ENCODE peak calls at places on chromosomes 2 and 18, in six cellular contexts. J, R, V, U, L and E are unnamed samples. For H3K27me3, the result is how much of the 10 kb centered on the place peaks cover.

GRCh38 chr2:12397861-12398260 is 318.9 kb upstream of the TRIB2 start:
- DNase-seq in R (peak), V (no peak), U (peak), J (peak), L (no peak), E (peak)

GRCh38 chr2:206241767-206242166 is 32.7 kb upstream of the ZDBF2 start:
- DNase-seq in V (no peak), J (no peak), R (no peak), L (no peak), U (no peak), E (no peak)

GRCh38 chr2:180222642-180223041 is 215.5 kb upstream of the CWC22 start:
- DNase-seq in J (no peak), R (peak), U (no peak), V (peak), L (peak), E (no peak)

GRCh38 chr2:201135396-201135795 is 19.4 kb downstream of the CFLAR start:
- DNase-seq in R (no peak), U (no peak), L (no peak), J (no peak), V (no peak), E (peak)

GRCh38 chr2:150878347-150878746 is 383.3 kb downstream of the RBM43 start:
- DNase-seq in R (no peak), U (no peak), L (no peak), J (no peak), V (peak), E (no peak)

GRCh38 chr2:227783404-227784138 is 30.1 kb upstream of the CCL20 start:
- DNase-seq in J (no peak), V (no peak), L (no peak), U (no peak), R (no peak), E (peak)

GRCh38 chr2:144456680-144457079 is 63.2 kb downstream of the ZEB2 start:
- DNase-seq in J (peak), U (no peak), V (peak), L (peak), R (peak), E (no peak)

GRCh38 chr2:20223345-20224190 is 1.4 kb downstream of the SDC1 start:
- DNase-seq in J (peak), U (peak), V (peak), R (no peak), L (no peak), E (peak)

GRCh38 chr2:222964632-222965031 is 87.4 kb upstream of the KCNE4 start:
- DNase-seq in J (no peak), L (no peak), U (no peak), V (no peak), R (no peak), E (no peak)

GRCh38 chr2:240405133-240405532 is 30.3 kb upstream of the GPC1 start:
- DNase-seq in L (peak), J (no peak), R (no peak), V (no peak), U (no peak), E (no peak)

GRCh38 chr18:31268985-31269406 is 49.0 kb upstream of the DSG1 start:
- DNase-seq in R (no peak), V (no peak), L (no peak), U (no peak), J (no peak), E (no peak)

GRCh38 chr2:33272001-33272400 is 204.4 kb upstream of the RASGRP3 start:
- DNase-seq in R (no peak), U (no peak), V (peak), L (no peak), J (no peak), E (peak)

GRCh38 chr2:9556121-9556869 is 665 bp upstream of the ADAM17 start:
- DNase-seq in L (no peak), U (no peak), V (peak), R (no peak), J (no peak), E (no peak)

GRCh38 chr2:106667478-106668077 is 180.4 kb downstream of the CD8B2 start:
- DNase-seq in U (no peak), V (no peak), R (no peak), L (no peak), J (no peak), E (no peak)

GRCh38 chr2:37337636-37338280 is 6.7 kb upstream of the QPCT start:
- DNase-seq in U (no peak), R (no peak), J (no peak), L (no peak), V (no peak), E (no peak)

GRCh38 chr2:135945521-135945920 is 39.9 kb downstream of the DARS1 start:
- DNase-seq in V (no peak), U (no peak), R (no peak), L (no peak), J (no peak), E (no peak)

GRCh38 chr2:170530284-170530745 is 184.8 kb upstream of the SP5 start:
- DNase-seq in R (peak), U (peak), L (peak), J (peak), V (peak), E (no peak)

GRCh38 chr2:58341047-58341446 is 99.9 kb upstream of the FANCL start:
- DNase-seq in J (no peak), V (no peak), U (peak), R (no peak), L (no peak), E (peak)

GRCh38 chr2:70328921-70329561 is 27.2 kb upstream of the FAM136A start:
- DNase-seq in V (no peak), R (no peak), L (no peak), U (peak), J (no peak), E (no peak)

GRCh38 chr2:241014764-241015163 is 16.3 kb downstream of the SNED1 start:
- DNase-seq in R (no peak), J (no peak), V (no peak), L (no peak), U (no peak), E (no peak)

GRCh38 chr18:10771053-10771709 is 245.4 kb downstream of the NAPG start:
- DNase-seq in J (no peak), U (no peak), V (peak), L (no peak), R (no peak), E (peak)

GRCh38 chr18:57561728-57562423 is 24.6 kb downstream of the FECH start:
- DNase-seq in L (no peak), U (peak), J (peak), V (peak), R (peak), E (no peak)

GRCh38 chr18:8050616-8051314 is 483.6 kb downstream of the PTPRM start:
- DNase-seq in L (no peak), U (no peak), V (no peak), R (no peak), J (no peak), E (no peak)

GRCh38 chr2:120740765-120741513 is 5.3 kb downstream of the GLI2 start:
- DNase-seq in V (peak), J (peak), R (no peak), L (no peak), U (peak), E (no peak)

GRCh38 chr2:237530472-237531433 is 35.6 kb upstream of the PRLH start:
- DNase-seq in J (no peak), U (no peak), R (no peak), V (no peak), L (no peak), E (no peak)

GRCh38 chr2:142682528-142682927 is 194.9 kb upstream of the KYNU start:
- DNase-seq in J (no peak), L (no peak), U (no peak), R (no peak), V (peak), E (no peak)

GRCh38 chr2:240615830-240616547 is 9.3 kb upstream of the GPR35 start:
- DNase-seq in R (no peak), J (no peak), U (no peak), L (peak), V (no peak), E (no peak)

GRCh38 chr2:43226558-43226954 is at the start of gene ZFP36L2:
- DNase-seq in J (peak), V (peak), U (peak), L (peak), R (peak), E (peak)
- TF ChIP-seq CTCF in J (peak), V (no peak), U (no peak), L (no peak), R (no peak), E (no peak)

GRCh38 chr2:6310910-6311215 is 554.8 kb downstream of the CMPK2 start:
- DNase-seq in J (no peak), V (no peak), R (no peak), L (no peak), U (no peak), E (no peak)

GRCh38 chr2:6309415-6310185 is 556.1 kb downstream of the CMPK2 start:
- DNase-seq in J (no peak), R (no peak), V (no peak), L (no peak), U (no peak), E (peak)

GRCh38 chr2:6314218-6314855 is 551.4 kb downstream of the CMPK2 start:
- DNase-seq in R (no peak), U (no peak), L (no peak), J (no peak), V (no peak), E (no peak)

GRCh38 chr2:6310186-6310909 is 555.4 kb downstream of the CMPK2 start:
- DNase-seq in L (no peak), J (no peak), R (no peak), U (no peak), V (no peak), E (peak)

GRCh38 chr2:6312377-6312776 is 553.3 kb downstream of the CMPK2 start:
- DNase-seq in V (no peak), R (no peak), U (no peak), L (no peak), J (no peak), E (no peak)
- H3K27me3 ChIP-seq in V (under half), R (under half), U (under half), L (under half), J (under half), E (under half)

GRCh38 chr2:138830547-138830946 is 50.4 kb upstream of the NXPH2 start:
- DNase-seq in J (no peak), V (no peak), R (no peak), U (no peak), L (no peak), E (no peak)

GRCh38 chr2:138831154-138831553 is 51.0 kb upstream of the NXPH2 start:
- DNase-seq in R (no peak), J (no peak), L (no peak), V (no peak), U (no peak), E (no peak)

GRCh38 chr2:138827426-138828054 is 47.4 kb upstream of the NXPH2 start:
- DNase-seq in J (peak), U (peak), V (peak), R (no peak), L (no peak), E (peak)

GRCh38 chr2:138831691-138832090 is 51.5 kb upstream of the NXPH2 start:
- DNase-seq in V (no peak), J (no peak), R (no peak), U (no peak), L (no peak), E (no peak)

DNA sequence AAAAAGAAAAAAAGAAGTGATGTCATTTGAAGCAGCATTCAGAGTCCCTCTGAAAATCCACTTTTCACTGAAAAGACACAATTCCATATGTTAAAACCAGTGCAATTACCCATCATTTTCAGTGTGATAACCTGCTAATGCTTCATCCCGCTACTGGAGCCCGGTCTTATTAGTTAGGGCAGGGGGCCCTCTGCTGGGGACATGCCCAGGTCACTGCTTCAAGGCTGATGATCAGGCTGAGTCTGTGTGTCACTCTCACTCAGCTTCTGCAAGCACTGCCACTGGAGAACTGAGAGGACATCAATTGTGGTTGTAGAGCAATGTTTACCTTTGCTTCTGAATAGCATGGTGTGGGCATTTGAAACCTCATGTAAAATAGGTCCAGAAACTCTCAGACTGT is 49.1 kb upstream of the NXPH2 start:
- DNase-seq in R (no peak), L (no peak), V (peak), J (peak), U (peak), E (no peak)
- TF ChIP-seq CTCF in R (peak), L (no peak), V (peak), J (peak), U (peak), E (peak)

GRCh38 chr18:74019864-74020263 is 127.8 kb downstream of the FBXO15 start:
- DNase-seq in U (no peak), J (no peak), R (no peak), L (no peak), V (no peak), E (no peak)
- H3K27me3 ChIP-seq in U (under half), J (under half), R (under half), L (under half), V (under half), E (under half)

GRCh38 chr2:23762141-23762540 is 164.8 kb downstream of the ATAD2B start:
- DNase-seq in V (no peak), L (no peak), U (no peak), R (no peak), J (no peak), E (no peak)

GRCh38 chr2:23756593-23757292 is 170.2 kb downstream of the ATAD2B start:
- DNase-seq in V (no peak), U (no peak), R (no peak), J (no peak), L (no peak), E (no peak)

GRCh38 chr2:23757686-23758433 is 169.1 kb downstream of the ATAD2B start:
- DNase-seq in R (no peak), U (no peak), V (peak), J (no peak), L (no peak), E (no peak)

GRCh38 chr2:23761638-23762037 is 165.3 kb downstream of the ATAD2B start:
- DNase-seq in V (no peak), U (no peak), R (no peak), L (no peak), J (no peak), E (no peak)

GRCh38 chr2:23760746-23761145 is 166.2 kb downstream of the ATAD2B start:
- DNase-seq in J (peak), U (peak), V (peak), R (no peak), L (no peak), E (no peak)
- TF ChIP-seq CTCF in J (peak), U (no peak), V (peak), R (peak), L (peak), E (no peak)

DNA sequence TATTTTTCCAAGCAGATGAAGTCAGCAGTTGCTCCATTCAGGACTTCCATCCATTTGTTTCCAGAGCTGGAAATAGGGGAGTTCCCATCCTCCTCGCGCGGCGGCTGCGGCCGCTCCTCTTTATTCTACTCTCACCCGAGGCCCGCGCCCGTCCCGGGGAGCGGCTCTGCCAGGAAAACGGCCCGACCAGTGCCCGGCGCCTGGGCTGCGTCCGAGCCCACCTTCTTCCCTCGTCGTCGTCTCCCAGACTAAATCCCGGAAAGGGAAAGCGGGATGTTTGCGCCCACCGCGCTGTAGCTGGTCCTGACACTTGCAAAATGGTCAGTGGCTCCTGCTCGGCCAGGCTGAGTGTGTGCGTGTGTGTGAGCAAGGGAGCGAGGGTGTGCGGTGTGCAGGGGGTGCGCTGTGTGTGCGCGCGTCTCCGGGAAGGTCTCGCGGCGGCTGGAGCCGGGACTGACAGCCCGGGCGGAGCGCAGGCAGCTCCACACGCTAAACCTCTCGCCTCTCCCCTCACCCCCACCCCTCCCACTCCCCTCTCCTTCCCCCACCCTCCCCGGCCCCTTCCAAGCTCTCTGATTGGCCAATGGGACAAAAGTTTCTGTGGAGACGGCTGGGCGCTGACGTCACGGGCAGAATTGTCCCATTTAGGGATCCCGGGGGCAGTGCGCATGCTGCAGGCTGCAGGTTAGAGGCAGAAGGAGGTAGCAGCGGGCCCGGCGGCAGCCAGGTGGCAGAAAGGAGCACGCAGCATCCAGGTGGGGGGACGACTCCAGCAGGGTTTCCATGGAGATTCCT is at the start of gene NOL4:
- DNase-seq in U (peak), V (no peak), R (peak), J (peak), L (no peak), E (peak)
- H3K27me3 ChIP-seq in U (under half), V (under half), R (half or more), J (half or more), L (half or more), E (under half)

GRCh38 chr2:126864861-126865260 is 33.8 kb upstream of the TEX51 start:
- DNase-seq in R (no peak), J (no peak), V (no peak), U (peak), L (no peak), E (no peak)
- TF ChIP-seq CTCF in R (no peak), J (no peak), V (no peak), U (peak), L (no peak), E (peak)